ENCODE peak calls at places on chromosomes 13 and 19, in four cellular contexts. M, K, Z and I are unnamed samples.

GRCh38 chr19:45952691-45953505 is 20.8 kb downstream of the NOVA2 start:
- DNase-seq in Z (peak), K (peak), M (peak), I (peak)

GRCh38 chr13:96573563-96573962 is 420.7 kb downstream of the OXGR1 start:
- DNase-seq in M (no peak), Z (no peak), K (no peak), I (no peak)

GRCh38 chr19:54464624-54465266 is 1.2 kb upstream of the LENG9 start:
- DNase-seq in Z (peak), K (peak), M (peak), I (peak)

GRCh38 chr13:100128373-100128772 is 39.5 kb downstream of the PCCA start:
- DNase-seq in Z (peak), K (no peak), M (no peak), I (no peak)

GRCh38 chr19:12647490-12648071 is 19.0 kb downstream of the MAN2B1 start:
- DNase-seq in K (peak), Z (no peak), M (no peak), I (no peak)

GRCh38 chr19:50313812-50314536 is 15.2 kb downstream of the KCNC3 start:
- DNase-seq in M (no peak), Z (no peak), K (no peak), I (no peak)

GRCh38 chr13:67221630-67222226 is 8.4 kb downstream of the PCDH9 start:
- DNase-seq in Z (no peak), K (no peak), M (no peak), I (no peak)

GRCh38 chr19:13031917-13032623 is 36.8 kb downstream of the NFIX start:
- DNase-seq in M (no peak), K (no peak), Z (peak), I (no peak)

GRCh38 chr13:48838193-48839000 is 137.3 kb upstream of the FNDC3A start:
- DNase-seq in K (no peak), M (no peak), Z (no peak), I (peak)

GRCh38 chr13:49977992-49978391 is 18.9 kb upstream of the TRIM13 start:
- DNase-seq in M (no peak), K (no peak), Z (no peak), I (no peak)

GRCh38 chr19:51002542-51003311 is 1.3 kb upstream of the KLK8 start:
- DNase-seq in K (no peak), M (no peak), Z (no peak), I (peak)

GRCh38 chr13:50646070-50646469 is 197.4 kb downstream of the DLEU7 start:
- DNase-seq in K (no peak), M (no peak), Z (no peak), I (no peak)

GRCh38 chr13:79128158-79128557 is 277.9 kb downstream of the RBM26 start:
- DNase-seq in Z (peak), M (no peak), K (no peak), I (peak)

GRCh38 chr19:54551950-54552912 is 21.4 kb upstream of the LILRA2 start:
- DNase-seq in Z (no peak), K (peak), M (no peak), I (no peak)

GRCh38 chr19:41906271-41906670 is 22.0 kb downstream of the ERFL start:
- DNase-seq in Z (no peak), K (no peak), M (no peak), I (no peak)

GRCh38 chr19:41908724-41909464 is 19.4 kb downstream of the ERFL start:
- DNase-seq in Z (no peak), M (no peak), K (no peak), I (no peak)

GRCh38 chr19:41907994-41908615 is 20.1 kb downstream of the ERFL start:
- DNase-seq in K (no peak), M (no peak), Z (no peak), I (no peak)

GRCh38 chr19:41905273-41906002 is 22.5 kb downstream of the ARHGEF1 start:
- DNase-seq in K (no peak), M (no peak), Z (no peak), I (no peak)

GRCh38 chr19:41906916-41907680 is 21.2 kb downstream of the ERFL start:
- DNase-seq in Z (no peak), K (no peak), M (no peak), I (no peak)
- TF ChIP-seq CTCF in Z (no peak), K (no peak), M (no peak), I (no peak)

GRCh38 chr19:4362871-4363545 is 19.6 kb downstream of the MPND start:
- DNase-seq in Z (no peak), M (no peak), K (no peak), I (peak)
- TF ChIP-seq CTCF in Z (peak), M (no peak), K (no peak), I (peak)

DNA sequence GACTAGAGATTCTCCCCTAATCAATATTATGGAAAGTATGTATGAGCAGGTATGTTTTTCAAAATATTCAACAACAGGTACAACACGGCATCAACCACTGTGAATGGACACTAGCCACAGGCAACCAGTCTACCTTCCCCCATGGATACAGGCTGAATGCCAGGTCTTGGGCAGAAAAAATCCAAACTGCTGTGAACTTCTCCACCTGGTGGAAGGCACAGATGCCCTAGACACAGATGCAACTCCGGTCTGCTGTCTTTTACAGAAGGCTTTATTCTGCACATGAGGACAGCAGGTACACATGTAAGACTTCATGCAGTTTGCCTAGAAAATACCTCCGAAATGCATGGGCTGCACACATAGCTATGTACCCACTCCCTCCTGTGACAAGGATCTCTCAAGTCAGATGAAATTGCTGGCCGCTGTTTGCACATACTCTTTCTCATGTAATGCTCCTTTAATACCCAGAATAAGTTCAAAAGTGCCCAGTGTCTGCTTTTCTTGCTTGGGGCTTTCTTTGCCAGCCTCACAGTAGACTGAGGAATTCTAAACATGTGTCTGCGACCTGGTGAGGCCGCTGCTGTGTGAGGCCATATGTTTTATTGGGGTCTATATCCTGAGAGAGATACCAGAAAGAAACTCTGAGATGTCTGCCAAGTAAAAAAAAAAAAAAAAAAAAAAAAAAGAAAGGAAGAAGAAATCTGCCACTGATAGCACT is 325.9 kb downstream of the FOXO1 start:
- DNase-seq in Z (peak), M (no peak), K (no peak), I (peak)
- TF ChIP-seq CTCF in Z (no peak), M (no peak), K (no peak), I (peak)

GRCh38 chr13:80276371-80277289 is 64.3 kb downstream of the SPRY2 start:
- DNase-seq in Z (no peak), K (no peak), M (no peak), I (no peak)
- TF ChIP-seq CTCF in Z (no peak), K (no peak), M (no peak), I (no peak)

DNA sequence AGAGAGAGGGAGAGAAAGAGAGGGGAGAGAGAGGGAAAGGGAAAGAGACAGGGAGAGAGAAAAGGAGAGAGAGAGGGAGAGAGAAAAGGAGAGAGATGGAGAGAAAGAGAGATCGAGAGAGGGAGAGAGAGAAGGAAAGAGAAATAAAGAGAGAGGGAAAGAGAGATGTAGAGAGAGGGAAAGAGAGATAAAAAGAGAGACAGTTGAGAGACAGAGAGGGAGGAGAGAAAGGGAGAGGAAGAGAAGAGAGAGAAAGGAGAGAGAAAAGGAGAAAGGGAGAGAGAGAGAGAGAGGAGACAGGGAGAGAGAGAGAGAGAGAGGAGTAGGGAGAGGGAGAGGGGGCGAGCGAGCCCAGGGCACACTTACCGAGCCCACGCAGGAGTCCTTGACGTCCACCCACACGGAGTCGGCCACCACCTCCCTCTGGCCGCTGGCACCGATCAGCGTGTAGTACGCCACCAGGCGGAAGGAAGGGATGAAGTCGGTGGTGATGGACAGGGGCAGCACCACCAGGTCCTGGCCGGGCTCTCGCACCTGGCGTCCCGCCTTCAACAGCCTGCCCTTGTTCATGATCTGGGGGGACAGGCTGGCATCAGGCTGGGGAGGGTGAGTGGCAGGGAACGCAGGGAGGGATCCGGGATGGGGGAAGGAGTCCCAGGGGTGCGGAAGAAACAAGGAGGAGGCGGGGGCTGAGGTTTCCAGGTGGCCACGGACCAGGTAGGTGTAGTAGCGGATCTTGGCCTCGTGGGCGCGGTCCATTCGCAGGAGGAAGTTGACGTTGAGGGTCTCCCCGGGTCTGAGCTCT is 10.0 kb downstream of the C3 start:
- DNase-seq in K (no peak), M (no peak), Z (no peak), I (no peak)
- TF ChIP-seq CTCF in K (no peak), M (no peak), Z (no peak), I (no peak)